ENCODE peak calls at places on chromosomes 5 and 9, in seven cellular contexts. S is stimulated activated CD4-positive, alpha-beta T cell treated with anti-CD3 and anti-CD28 coated beads, TNF-alpha, amount 100 ng/mL, for 48 hours; B is frontal cortex; Z is upper lobe of left lung; J is cardiac muscle cell; O is activated CD4-positive, alpha-beta T cell treated with anti-CD3 and anti-CD28 coated beads, Interleukin-2, amount 50 U/mL, for 1 hour; H is NCI-H1436. K is an unnamed sample.

GRCh38 chr9:31314241-31314640 is 1070.2 kb upstream of the ACO1 start:
- DNase-seq in S (no peak), B (no peak), J (no peak), O (no peak), Z (no peak), H (no peak), K (no peak)

GRCh38 chr5:31408814-31409213 is 123.1 kb downstream of the DROSHA start:
- DNase-seq in S (no peak), H (no peak), B (no peak), O (no peak), J (peak), Z (no peak), K (no peak)

GRCh38 chr5:136249678-136250266 is 56.8 kb upstream of the SMIM32 start:
- DNase-seq in B (peak), H (peak), S (no peak), O (no peak), J (peak), Z (no peak), K (peak)

GRCh38 chr5:78964889-78965288 is 20.2 kb downstream of the ARSB start:
- DNase-seq in B (peak), Z (no peak), H (peak), J (peak), S (no peak), O (no peak), K (no peak)

GRCh38 chr9:84668204-84669007 is 1.1 kb upstream of the NTRK2 start:
- DNase-seq in H (no peak), S (no peak), Z (peak), J (peak), B (peak), O (peak), K (peak)

GRCh38 chr5:39783756-39784421 is 359.1 kb upstream of the DAB2 start:
- DNase-seq in O (no peak), Z (no peak), H (no peak), S (no peak), B (no peak), J (no peak), K (no peak)

GRCh38 chr5:109946610-109947009 is 256.9 kb downstream of the MAN2A1 start:
- DNase-seq in S (no peak), O (no peak), B (no peak), J (no peak), Z (no peak), H (no peak), K (no peak)

GRCh38 chr5:111194053-111194452 is 30.1 kb upstream of the CAMK4 start:
- DNase-seq in H (no peak), Z (no peak), O (no peak), S (no peak), J (no peak), B (no peak), K (no peak)

GRCh38 chr5:41790038-41790776 is 80.0 kb downstream of the OXCT1 start:
- DNase-seq in Z (no peak), H (no peak), J (no peak), B (no peak), S (no peak), O (no peak), K (no peak)

GRCh38 chr5:134138416-134139376 is 24.2 kb downstream of the TCF7 start:
- DNase-seq in B (no peak), J (no peak), Z (no peak), H (no peak), S (peak), O (peak), K (no peak)

GRCh38 chr5:66967826-66968262 is 228.8 kb downstream of the CD180 start:
- DNase-seq in J (no peak), H (no peak), Z (no peak), O (no peak), S (no peak), B (no peak), K (no peak)

GRCh38 chr5:108361771-108362170 is 20.1 kb downstream of the FBXL17 start:
- DNase-seq in Z (no peak), H (no peak), B (no peak), O (no peak), J (no peak), S (no peak), K (no peak)

GRCh38 chr9:121750715-121751623 is 99.5 kb downstream of the DAB2IP start:
- DNase-seq in O (no peak), B (no peak), S (no peak), H (no peak), J (no peak), Z (no peak), K (no peak)

GRCh38 chr5:99706160-99706559 is 777.4 kb upstream of the CHD1 start:
- DNase-seq in Z (no peak), O (no peak), J (no peak), B (no peak), S (no peak), H (no peak), K (no peak)

K was measured in nephron progenitor cell.